ENCODE peak calls at places on chromosomes 12 and 14, in five cellular contexts. Z is heart left ventricle; T is occipital lobe; I is erythroblast; R is activated naive CD8-positive, alpha-beta T cell treated with anti-CD3 and anti-CD28 coated beads for 36 hours. D is an unnamed sample.

GRCh38 chr14:57492859-57493258 is 798 bp downstream of the CCDC198 start:
- DNase-seq in R (no peak), T (no peak), I (no peak), Z (no peak), D (no peak)

GRCh38 chr12:49763006-49763591 is 21.7 kb downstream of the TMBIM6 start:
- DNase-seq in R (peak; percentile 76), T (no peak), Z (peak; percentile 86), I (peak; percentile 84), D (peak; percentile 86)

GRCh38 chr12:2049604-2050540 is 2.9 kb upstream of the CACNA1C start:
- DNase-seq in Z (no peak), R (no peak), T (no peak), I (no peak), D (no peak)

GRCh38 chr12:42448841-42449240 is 122.9 kb downstream of the PPHLN1 start:
- DNase-seq in I (no peak), T (no peak), Z (no peak), R (no peak), D (no peak)

GRCh38 chr12:42921741-42922511 is 332.4 kb upstream of the PRICKLE1 start:
- DNase-seq in I (no peak), Z (no peak), R (no peak), T (no peak), D (no peak)

GRCh38 chr12:123917337-123917850 is 55.2 kb downstream of the CCDC92 start:
- DNase-seq in T (no peak), I (no peak), Z (no peak), R (no peak), D (no peak)

GRCh38 chr14:92511472-92512247 is 1.9 kb upstream of the RIN3 start:
- DNase-seq in R (no peak), I (no peak), Z (no peak), T (no peak), D (no peak)

GRCh38 chr14:23567186-23568020 is at the start of gene AP1G2:
- DNase-seq in R (peak; percentile 92), Z (peak; percentile 92), I (peak; percentile 81), T (no peak), D (peak; percentile 89)

GRCh38 chr12:82378997-82379396 is 20.7 kb downstream of the METTL25 start:
- DNase-seq in Z (no peak), I (no peak), T (no peak), R (no peak), D (no peak)

GRCh38 chr12:127273621-127274020 is 993.3 kb upstream of the TMEM132C start:
- DNase-seq in R (no peak), I (no peak), T (no peak), Z (no peak), D (no peak)

GRCh38 chr12:11771895-11772502 is 122.5 kb downstream of the ETV6 start:
- DNase-seq in R (no peak), Z (no peak), T (no peak), I (no peak), D (no peak)

D was measured in left ventricle myocardium superior.